ENCODE peak calls at places on chromosomes 7 and 10, in four cellular contexts. T is A549, U is testis, X is GM12891. A is an unnamed sample.

GRCh38 chr7:131959106-131959812 is 402.8 kb upstream of the PODXL start:
- DNase-seq in T (no peak), X (no peak), U (no peak), A (no peak)

GRCh38 chr10:11154333-11154732 is 136.7 kb downstream of the CELF2 start:
- DNase-seq in T (no peak), X (no peak), U (no peak), A (no peak)

GRCh38 chr7:122143751-122144711 is at the start of gene AASS:
- DNase-seq in T (peak), X (peak), U (peak), A (peak)

GRCh38 chr10:77580500-77580899 is 57.1 kb downstream of the KCNMA1 start:
- DNase-seq in X (no peak), U (no peak), T (no peak), A (no peak)

GRCh38 chr7:99137418-99138180 is 6.3 kb downstream of the SMURF1 start:
- DNase-seq in T (peak), U (no peak), X (no peak), A (no peak)

GRCh38 chr10:116891208-116891607 is 41.9 kb downstream of the ENO4 start:
- DNase-seq in T (no peak), U (no peak), X (no peak), A (no peak)

GRCh38 chr10:208616-209015 is 73.4 kb downstream of the ZMYND11 start:
- DNase-seq in X (no peak), T (no peak), U (no peak), A (no peak)

GRCh38 chr7:97851725-97852124 is 20.5 kb downstream of the ASNS start:
- DNase-seq in T (no peak), U (no peak), X (no peak), A (no peak)

GRCh38 chr7:2383543-2384274 is 19.7 kb upstream of the CHST12 start:
- DNase-seq in T (no peak), X (no peak), U (no peak), A (no peak)

GRCh38 chr7:158423190-158423555 is 164.4 kb downstream of the PTPRN2 start:
- DNase-seq in T (no peak), U (no peak), X (no peak), A (no peak)

GRCh38 chr7:87599336-87599735 is 1.3 kb downstream of the ABCB1 start:
- DNase-seq in U (no peak), T (no peak), X (peak), A (peak)

GRCh38 chr10:65358565-65358964 is 1567.3 kb upstream of the LRRTM3 start:
- DNase-seq in X (no peak), T (no peak), U (peak), A (no peak)

GRCh38 chr10:21511931-21512330 is 13.6 kb downstream of the SKIDA1 start:
- DNase-seq in X (no peak), T (no peak), U (no peak), A (no peak)

GRCh38 chr10:5565671-5566581 is 41.2 kb downstream of the CALML3 start:
- DNase-seq in T (no peak), X (no peak), U (no peak), A (no peak)

GRCh38 chr10:69018613-69019012 is 30.0 kb downstream of the KIFBP start:
- DNase-seq in U (no peak), X (no peak), T (no peak), A (no peak)

GRCh38 chr7:99478464-99479440 is 6.1 kb downstream of the ZNF789 start:
- DNase-seq in T (no peak), X (no peak), U (no peak), A (no peak)

GRCh38 chr7:13098161-13098560 is 410.7 kb downstream of the ARL4A start:
- DNase-seq in X (no peak), T (no peak), U (no peak), A (no peak)

GRCh38 chr7:13778967-13779366 is 210.5 kb downstream of the ETV1 start:
- DNase-seq in U (no peak), X (no peak), T (no peak), A (no peak)

GRCh38 chr10:31129261-31129660 is 97.6 kb upstream of the ZNF438 start:
- DNase-seq in U (peak), X (no peak), T (no peak), A (no peak)

GRCh38 chr7:47044620-47045019 is 537.3 kb downstream of the TNS3 start:
- DNase-seq in U (no peak), X (no peak), T (no peak), A (no peak)

GRCh38 chr7:916291-916941 is 38.1 kb downstream of the ADAP1 start:
- DNase-seq in T (no peak), X (no peak), U (no peak), A (no peak)

GRCh38 chr7:2650451-2650850 is 18.7 kb downstream of the TTYH3 start:
- DNase-seq in U (no peak), T (no peak), X (no peak), A (no peak)

GRCh38 chr10:8738987-8739386 is 684.5 kb downstream of the GATA3 start:
- DNase-seq in X (no peak), U (no peak), T (no peak), A (no peak)

GRCh38 chr10:120983721-120984120 is 132.6 kb downstream of the WDR11 start:
- DNase-seq in T (no peak), X (no peak), U (no peak), A (no peak)

GRCh38 chr10:70399177-70399576 is 4.8 kb upstream of the EIF4EBP2 start:
- DNase-seq in U (no peak), X (no peak), T (no peak), A (no peak)

GRCh38 chr10:70403483-70404035 is 386 bp upstream of the EIF4EBP2 start:
- DNase-seq in X (no peak), U (no peak), T (no peak), A (no peak)

GRCh38 chr10:70404906-70405824 is 1.2 kb downstream of the EIF4EBP2 start:
- DNase-seq in U (peak), T (peak), X (no peak), A (peak)

GRCh38 chr10:70409772-70410171 is 5.8 kb downstream of the EIF4EBP2 start:
- DNase-seq in U (no peak), T (no peak), X (no peak), A (no peak)

DNA sequence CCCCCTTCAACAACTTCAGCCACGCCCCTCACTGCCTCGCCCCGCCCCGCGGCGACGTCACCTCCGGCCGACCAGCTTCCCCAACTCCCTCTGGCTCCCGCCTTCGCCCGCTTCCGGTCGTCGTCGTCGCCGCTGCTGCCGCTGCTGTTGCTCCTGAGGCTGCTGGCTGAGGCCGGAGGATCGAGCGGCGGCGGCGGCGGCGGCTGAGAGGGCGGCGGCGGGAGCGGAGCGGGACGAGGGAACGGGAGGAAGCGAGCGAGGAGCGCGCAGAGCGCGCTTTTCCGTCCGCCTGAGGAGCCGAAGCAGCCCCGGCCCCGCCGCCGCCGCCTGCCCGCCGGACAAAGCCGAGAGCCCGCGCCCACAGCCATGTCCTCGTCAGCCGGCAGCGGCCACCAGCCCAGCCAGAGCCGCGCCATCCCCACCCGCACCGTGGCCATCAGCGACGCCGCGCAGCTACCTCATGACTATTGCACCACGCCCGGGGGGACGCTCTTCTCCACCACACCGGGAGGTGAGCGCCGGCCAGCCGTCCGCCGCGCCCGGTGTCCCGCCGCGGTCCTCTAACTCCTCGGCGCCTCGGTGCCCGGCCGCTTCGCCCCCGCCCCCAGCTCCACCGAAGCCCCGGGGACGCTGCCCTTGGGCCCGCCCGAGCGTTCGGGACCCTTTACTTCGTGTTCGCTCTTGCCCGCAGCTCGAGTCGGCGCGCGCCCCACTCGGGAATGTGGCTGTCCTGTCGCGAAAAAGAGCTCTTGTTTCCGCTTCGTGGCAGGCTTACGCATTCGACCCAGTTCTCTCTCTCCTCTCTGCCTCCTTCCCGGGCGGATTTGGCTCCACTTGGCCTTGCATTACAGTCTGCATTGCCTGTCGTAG is at the start of gene EIF4EBP2:
- DNase-seq in U (peak), X (peak), T (peak), A (peak)
- TF ChIP-seq POLR2A in U (peak), X (peak), T (peak), A (peak)

GRCh38 chr7:111108526-111108925 is 17.6 kb downstream of the LRRN3 start:
- DNase-seq in T (no peak), U (no peak), X (no peak), A (no peak)

GRCh38 chr7:111104710-111105109 is 13.8 kb downstream of the LRRN3 start:
- DNase-seq in T (no peak), X (no peak), U (no peak), A (no peak)

GRCh38 chr7:111105269-111105668 is 14.3 kb downstream of the LRRN3 start:
- DNase-seq in T (no peak), U (no peak), X (no peak), A (no peak)

GRCh38 chr7:111107989-111108388 is 17.1 kb downstream of the LRRN3 start:
- DNase-seq in T (no peak), U (no peak), X (no peak), A (no peak)

DNA sequence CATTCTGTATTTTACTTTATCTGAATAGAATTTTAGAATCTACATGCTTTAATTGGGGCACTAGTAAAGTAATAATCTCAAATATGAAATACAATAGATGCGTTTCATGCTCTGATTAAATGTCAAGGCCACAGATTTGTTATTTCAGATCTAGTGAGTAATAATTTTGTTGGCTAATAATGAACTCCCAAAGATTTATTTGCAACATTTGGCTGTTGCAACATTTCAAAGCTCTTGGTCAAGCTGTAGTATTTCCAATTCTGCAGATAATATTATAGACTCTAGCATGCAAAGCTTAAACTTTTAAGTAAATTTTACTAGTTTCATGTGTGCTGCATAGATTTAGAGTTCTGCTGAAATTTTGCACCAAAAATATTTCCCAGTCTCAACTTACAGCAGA is 16.6 kb downstream of the LRRN3 start:
- DNase-seq in T (no peak), U (no peak), X (no peak), A (no peak)
- TF ChIP-seq POLR2A in T (no peak), U (no peak), X (no peak), A (no peak)

GRCh38 chr10:59904431-59905065 is 1.8 kb downstream of the CCDC6 start:
- DNase-seq in U (peak), X (no peak), T (no peak), A (peak)
- TF ChIP-seq POLR2A in U (no peak), X (no peak), T (no peak), A (no peak)

DNA sequence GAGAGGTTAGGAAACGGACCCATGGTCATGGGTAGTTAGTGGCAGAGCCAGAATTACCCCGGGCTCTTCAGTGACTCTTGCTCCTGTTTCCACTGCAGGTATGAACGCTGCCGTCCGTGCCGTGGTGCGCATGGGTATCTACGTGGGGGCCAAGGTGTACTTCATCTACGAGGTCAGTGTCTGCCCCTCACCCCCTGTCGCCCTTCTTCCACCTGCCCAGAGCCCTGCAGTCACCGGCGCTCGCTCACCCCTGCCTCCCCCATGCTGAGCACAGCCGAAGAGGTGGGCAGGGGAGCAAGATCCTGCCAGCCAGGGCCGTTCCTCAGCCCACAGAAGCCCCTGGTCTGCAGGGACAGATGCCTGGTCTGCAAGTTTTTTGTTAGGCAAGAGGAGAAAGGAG is 14.9 kb downstream of the PFKP start:
- DNase-seq in T (no peak), X (no peak), U (no peak), A (no peak)
- TF ChIP-seq POLR2A in T (no peak), X (no peak), U (no peak), A (no peak)

GRCh38 chr7:73718905-73719805 is at the start of gene STX1A:
- DNase-seq in T (no peak), U (peak), X (peak), A (peak)
- TF ChIP-seq POLR2A in T (peak), U (no peak), X (no peak), A (no peak)

GRCh38 chr7:26181474-26182227 is 18.9 kb downstream of the HNRNPA2B1 start:
- DNase-seq in U (no peak), T (no peak), X (no peak), A (no peak)

GRCh38 chr7:26182706-26183105 is 17.8 kb downstream of the HNRNPA2B1 start:
- DNase-seq in U (no peak), X (no peak), T (no peak), A (no peak)

GRCh38 chr7:26183545-26184282 is 16.8 kb downstream of the HNRNPA2B1 start:
- DNase-seq in X (no peak), T (no peak), U (no peak), A (no peak)

GRCh38 chr7:26180792-26181198 is 19.8 kb downstream of the HNRNPA2B1 start:
- DNase-seq in X (no peak), U (no peak), T (no peak), A (peak)

GRCh38 chr7:26182283-26182682 is 18.3 kb downstream of the HNRNPA2B1 start:
- DNase-seq in U (no peak), X (no peak), T (no peak), A (no peak)
- TF ChIP-seq POLR2A in U (no peak), X (peak), T (no peak), A (no peak)

DNA sequence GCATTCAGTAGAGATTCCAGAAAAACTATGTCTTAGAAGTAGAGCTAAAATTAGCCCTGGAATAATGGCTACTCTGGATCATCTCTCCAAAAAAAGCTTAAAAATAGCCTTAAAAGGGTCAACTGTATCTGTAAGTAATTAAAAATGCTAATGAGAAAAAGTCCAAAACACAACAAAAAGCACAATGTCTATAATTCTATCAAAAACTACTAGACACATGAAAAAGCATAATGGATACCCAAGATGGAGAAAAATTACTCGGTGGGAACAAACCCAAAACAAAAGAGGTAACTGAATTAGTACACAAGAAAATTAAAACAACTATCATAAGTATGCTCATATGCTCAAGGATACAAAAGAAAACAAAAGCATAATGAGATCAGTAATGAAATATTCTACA is 15.4 kb downstream of the ORC5 start:
- DNase-seq in X (no peak), T (no peak), U (no peak), A (no peak)
- TF ChIP-seq POLR2A in X (no peak), T (no peak), U (no peak), A (no peak)

GRCh38 chr10:101782811-101783735 is at the start of gene NPM3:
- DNase-seq in X (peak), U (peak), T (peak), A (peak)
- TF ChIP-seq POLR2A in X (peak), U (no peak), T (peak), A (peak)

GRCh38 chr10:86247588-86247987 is 119.0 kb downstream of the GRID1 start:
- DNase-seq in X (no peak), U (no peak), T (no peak), A (no peak)

GRCh38 chr10:86248062-86248461 is 118.5 kb downstream of the GRID1 start:
- DNase-seq in T (no peak), U (no peak), X (no peak), A (no peak)

GRCh38 chr10:86250399-86250798 is 116.2 kb downstream of the GRID1 start:
- DNase-seq in X (no peak), U (no peak), T (no peak), A (no peak)

GRCh38 chr10:86251426-86251825 is 115.2 kb downstream of the GRID1 start:
- DNase-seq in T (no peak), U (no peak), X (no peak), A (no peak)

DNA sequence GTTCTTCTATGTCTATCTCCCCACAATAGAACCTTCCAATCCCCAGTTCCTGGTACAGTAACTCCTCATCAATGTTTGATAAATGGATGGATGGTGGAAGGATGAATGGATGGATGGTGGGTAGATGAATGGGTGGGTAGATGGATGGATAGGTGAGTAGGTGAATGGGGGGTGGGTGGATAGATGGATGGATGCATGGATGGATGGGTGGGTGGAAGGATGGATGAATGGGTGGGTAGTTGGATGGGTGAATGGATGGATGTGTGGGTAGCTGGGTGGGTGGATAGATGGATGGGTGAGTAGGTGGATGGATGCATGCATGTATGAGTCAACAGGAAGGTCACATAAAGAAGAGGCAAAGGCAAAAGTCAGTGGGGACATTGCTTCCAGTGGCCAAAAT is 116.8 kb downstream of the GRID1 start:
- DNase-seq in T (no peak), U (no peak), X (no peak), A (no peak)
- TF ChIP-seq POLR2A in T (no peak), U (no peak), X (no peak), A (no peak)

A was measured in erythroblast.